ENCODE peak calls at places on chromosomes 6 and 20, in ten cellular contexts. U, E, Z, S, J, G, A, V, Y and B are unnamed samples.

GRCh38 chr6:42436825-42437224 is 14.9 kb downstream of the TRERF1 start:
- DNase-seq in Z (no peak), S (no peak), E (no peak), A (no peak), J (no peak), Y (no peak), U (no peak), G (no peak), V (peak; percentile 12), B (no peak)

GRCh38 chr6:126696921-126697693 is 357.2 kb downstream of the CENPW start:
- DNase-seq in S (no peak), E (no peak), G (no peak), Y (no peak), A (no peak), U (peak; percentile 89), J (no peak), Z (no peak), V (no peak), B (peak; percentile 90)

GRCh38 chr6:87180105-87180504 is 24.7 kb downstream of the ZNF292 start:
- DNase-seq in U (no peak), V (no peak), Y (no peak), A (no peak), J (no peak), S (no peak), E (no peak), Z (no peak), G (no peak), B (no peak)

GRCh38 chr20:52536841-52537400 is 345.3 kb upstream of the ZFP64 start:
- DNase-seq in S (no peak), Z (no peak), A (no peak), Y (no peak), J (no peak), V (no peak), U (no peak), G (no peak), E (no peak), B (no peak)

GRCh38 chr6:19806971-19807396 is 30.2 kb upstream of the ID4 start:
- DNase-seq in Z (no peak), A (no peak), E (no peak), U (no peak), V (no peak), Y (no peak), G (no peak), J (no peak), S (no peak), B (no peak)

GRCh38 chr6:44593539-44593944 is 206.0 kb downstream of the CDC5L start:
- DNase-seq in G (peak; percentile 45), S (peak; percentile 86), Y (peak; percentile 78), U (peak; percentile 24), Z (peak; percentile 44), V (no peak), E (peak; percentile 78), J (peak; percentile 19), A (peak; percentile 25), B (peak; percentile 67)

GRCh38 chr6:108805611-108806181 is 42.5 kb upstream of the ARMC2 start:
- DNase-seq in Z (no peak), E (no peak), A (no peak), S (no peak), U (no peak), Y (peak; percentile 45), J (peak; percentile 44), G (no peak), V (no peak), B (peak; percentile 20)

GRCh38 chr6:127302728-127303675 is 36.3 kb downstream of the RNF146 start:
- DNase-seq in E (peak; percentile 72), U (no peak), J (peak; percentile 19), S (peak; percentile 43), V (peak; percentile 25), Z (peak; percentile 21), G (no peak), Y (no peak), A (no peak), B (peak; percentile 62)

GRCh38 chr6:99187429-99187828 is 162.0 kb downstream of the FAXC start:
- DNase-seq in Z (no peak), J (no peak), G (no peak), A (no peak), V (no peak), U (no peak), S (no peak), Y (no peak), E (no peak), B (peak; percentile 7)

GRCh38 chr6:166169549-166170421 is 2.1 kb upstream of the TBXT start:
- DNase-seq in U (no peak), G (no peak), S (no peak), V (no peak), A (no peak), Y (peak; percentile 23), E (no peak), J (no peak), Z (no peak), B (no peak)

GRCh38 chr6:44650495-44650894 is 263.0 kb downstream of the CDC5L start:
- DNase-seq in E (no peak), A (no peak), Z (no peak), G (no peak), U (no peak), J (no peak), Y (no peak), S (no peak), V (no peak), B (no peak)

GRCh38 chr6:31586013-31586412 is at the start of gene LST1:
- DNase-seq in G (no peak), A (no peak), S (no peak), V (no peak), Y (no peak), E (peak; percentile 46), J (no peak), U (no peak), Z (no peak), B (no peak)